ENCODE peak calls at places on chromosome 22, in seven cellular contexts. V is adrenal gland, H is HCT116, A is neural progenitor cell, F is fibroblast of mammary gland, B is astrocyte of the spinal cord, W is heart right ventricle. R is an unnamed sample.

GRCh38 chr22:20154602-20155183 is 3.8 kb upstream of the CCDC188 start:
- DNase-seq in V (no peak), W (no peak), A (no peak), H (no peak), B (no peak), F (no peak), R (no peak)

GRCh38 chr22:20427104-20427944 is 10.3 kb downstream of the SCARF2 start:
- DNase-seq in H (no peak), F (no peak), V (no peak), W (no peak), A (no peak), B (no peak), R (no peak)

GRCh38 chr22:49289822-49290221 is 537.9 kb downstream of the BRD1 start:
- DNase-seq in B (no peak), H (no peak), A (no peak), V (no peak), W (no peak), F (no peak), R (no peak)

GRCh38 chr22:37951305-37951704 is 2.1 kb downstream of the C22orf23 start:
- DNase-seq in V (no peak), F (peak; percentile 25), A (peak; percentile 63), B (no peak), H (no peak), W (no peak), R (peak; percentile 47)

GRCh38 chr22:47129902-47130301 is 367.5 kb downstream of the TBC1D22A start:
- DNase-seq in B (no peak), W (no peak), A (no peak), F (no peak), H (peak; percentile 94), V (peak; percentile 35), R (peak; percentile 81)

GRCh38 chr22:21665047-21665851 is 563 bp upstream of the PPIL2 start:
- DNase-seq in W (no peak), A (no peak), B (no peak), H (no peak), V (no peak), F (no peak), R (no peak)

GRCh38 chr22:50684986-50685385 is 12.4 kb downstream of the SHANK3 start:
- DNase-seq in B (peak; percentile 61), H (no peak), V (no peak), F (peak; percentile 33), A (peak; percentile 1), W (no peak), R (no peak)

GRCh38 chr22:39457546-39458442 is 982 bp downstream of the MGAT3 start:
- DNase-seq in F (no peak), V (no peak), W (no peak), H (no peak), B (no peak), A (peak; percentile 60), R (no peak)

GRCh38 chr22:30694638-30695350 is at the start of gene OSBP2:
- DNase-seq in H (no peak), V (peak; percentile 57), B (no peak), A (peak; percentile 78), F (no peak), W (peak; percentile 5), R (peak; percentile 8)

GRCh38 chr22:41009222-41009948 is 58.2 kb downstream of the RBX1 start:
- DNase-seq in F (peak; percentile 97), H (no peak), V (no peak), W (no peak), A (no peak), B (peak; percentile 64), R (peak; percentile 30)

GRCh38 chr22:24433868-24434471 is 6.6 kb downstream of the ADORA2A start:
- DNase-seq in V (peak; percentile 56), H (no peak), B (peak; percentile 25), A (no peak), F (peak; percentile 63), W (no peak), R (peak; percentile 45)

GRCh38 chr22:49324527-49325491 is 502.9 kb downstream of the BRD1 start:
- DNase-seq in W (no peak), A (no peak), H (no peak), B (no peak), V (no peak), F (no peak), R (no peak)

GRCh38 chr22:30086496-30086895 is 6.2 kb downstream of the HORMAD2 start:
- DNase-seq in V (no peak), A (no peak), W (no peak), B (no peak), F (no peak), H (no peak), R (no peak)

GRCh38 chr22:32044913-32045312 is 1.9 kb downstream of the SLC5A1 start:
- DNase-seq in F (peak; percentile 7), B (no peak), W (no peak), A (no peak), V (no peak), H (no peak), R (no peak)

GRCh38 chr22:22666307-22667091 is 22.1 kb downstream of the GGTLC2 start:
- DNase-seq in A (peak; percentile 70), H (no peak), F (peak; percentile 42), V (peak; percentile 37), W (no peak), B (peak; percentile 9), R (no peak)

GRCh38 chr22:46066691-46067090 is 83.6 kb upstream of the PPARA start:
- DNase-seq in B (peak; percentile 36), V (peak; percentile 11), H (no peak), F (peak; percentile 87), A (no peak), W (no peak), R (peak; percentile 64)
- H3K4me3 ChIP-seq in B (no peak overlapping the region), V (no peak overlapping the region), H (peak overlapping the region; percentile 57), F (peak overlapping the region; percentile 45), A (no peak overlapping the region), W (peak overlapping the region; percentile 25), R (peak overlapping the region; percentile 67)

GRCh38 chr22:26316732-26317131 is 112.3 kb upstream of the ASPHD2 start:
- DNase-seq in W (no peak), B (no peak), V (no peak), F (no peak), A (no peak), H (no peak), R (no peak)

GRCh38 chr22:26322179-26322905 is 106.7 kb upstream of the ASPHD2 start:
- DNase-seq in A (no peak), H (peak; percentile 8), V (no peak), W (no peak), B (peak; percentile 53), F (peak; percentile 83), R (peak; percentile 94)

GRCh38 chr22:26320469-26320868 is 108.6 kb upstream of the ASPHD2 start:
- DNase-seq in H (no peak), F (no peak), B (no peak), A (no peak), W (no peak), V (no peak), R (no peak)

GRCh38 chr22:26321469-26321913 is 107.6 kb upstream of the ASPHD2 start:
- DNase-seq in B (peak; percentile 31), A (no peak), H (no peak), F (peak; percentile 64), V (no peak), W (peak; percentile 51), R (no peak)

DNA sequence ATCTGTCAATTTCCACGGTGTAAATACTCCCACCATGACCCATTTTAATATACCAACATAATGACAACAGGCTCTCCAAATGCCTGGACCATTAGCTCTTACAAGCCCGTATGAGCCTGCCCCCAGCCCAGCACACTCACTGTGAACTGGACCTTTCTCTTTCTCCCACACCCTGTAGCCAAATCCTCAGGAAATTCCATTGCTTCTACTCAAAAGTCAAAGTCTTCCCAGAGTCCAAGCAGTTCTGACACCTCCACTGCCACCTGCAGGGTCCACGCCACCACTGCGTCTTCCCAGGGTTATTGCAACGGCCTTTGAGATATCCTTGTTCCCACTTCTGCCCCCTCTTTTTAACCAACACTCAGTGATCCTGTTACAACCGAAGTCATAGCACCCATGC is 110.1 kb upstream of the ASPHD2 start:
- DNase-seq in B (no peak), F (no peak), V (no peak), W (no peak), A (no peak), H (no peak), R (peak; percentile 33)
- TF ChIP-seq CTCF in B (no peak), F (no peak), V (peak; percentile 19), W (peak; percentile 15), A (no peak), H (no peak), R (no peak)

GRCh38 chr22:27952091-27952490 is 33.0 kb upstream of the PITPNB start:
- DNase-seq in H (no peak), W (no peak), F (peak; percentile 79), B (peak; percentile 71), V (peak; percentile 33), A (no peak), R (peak; percentile 36)

GRCh38 chr22:27948569-27948968 is 29.5 kb upstream of the PITPNB start:
- DNase-seq in A (no peak), B (no peak), F (no peak), H (no peak), W (no peak), V (no peak), R (no peak)

GRCh38 chr22:27952779-27953178 is 33.7 kb upstream of the PITPNB start:
- DNase-seq in F (peak; percentile 17), W (no peak), B (no peak), V (no peak), H (no peak), A (no peak), R (peak; percentile 17)

GRCh38 chr22:27949421-27949820 is 30.4 kb upstream of the PITPNB start:
- DNase-seq in H (no peak), W (no peak), B (no peak), F (no peak), A (no peak), V (no peak), R (no peak)

DNA sequence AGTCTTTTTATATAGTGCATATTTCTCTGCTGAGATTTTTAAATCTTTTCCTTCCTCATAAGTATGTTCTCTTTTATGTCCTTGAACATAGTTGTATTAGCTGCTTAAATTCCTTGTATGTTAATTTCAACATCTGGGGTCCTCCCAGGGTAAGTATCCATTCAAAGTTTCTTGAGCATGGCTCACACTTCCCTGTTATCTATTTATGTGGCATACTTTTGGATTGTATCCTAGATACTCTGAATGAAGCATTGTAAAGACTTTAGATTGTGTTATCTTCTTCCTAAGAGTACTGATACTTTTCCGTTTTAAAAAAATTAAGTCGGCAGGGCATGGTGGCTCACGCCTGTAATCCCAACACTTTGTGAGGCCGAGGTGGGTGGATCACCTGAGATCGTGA is 28.4 kb upstream of the PITPNB start:
- DNase-seq in W (no peak), B (no peak), F (no peak), V (no peak), H (no peak), A (no peak), R (no peak)
- H3K4me3 ChIP-seq in W (no peak overlapping the region), B (no peak overlapping the region), F (no peak overlapping the region), V (no peak overlapping the region), H (no peak overlapping the region), A (no peak overlapping the region), R (no peak overlapping the region)

GRCh38 chr22:42905702-42906183 is 48.7 kb upstream of the ARFGAP3 start:
- DNase-seq in B (no peak), W (peak; percentile 62), V (peak; percentile 54), A (no peak), F (no peak), H (no peak), R (no peak)

GRCh38 chr22:42905217-42905616 is 48.1 kb upstream of the ARFGAP3 start:
- DNase-seq in B (no peak), A (no peak), H (no peak), W (no peak), F (no peak), V (no peak), R (no peak)

GRCh38 chr22:42904049-42904448 is 47.0 kb upstream of the ARFGAP3 start:
- DNase-seq in W (no peak), B (no peak), A (no peak), V (no peak), H (no peak), F (no peak), R (no peak)

GRCh38 chr22:42901790-42902508 is 44.9 kb upstream of the ARFGAP3 start:
- DNase-seq in B (no peak), W (peak; percentile 74), A (no peak), H (no peak), F (no peak), V (no peak), R (no peak)

GRCh38 chr22:42902875-42903510 is 45.9 kb upstream of the ARFGAP3 start:
- DNase-seq in F (peak; percentile 15), B (peak; percentile 58), H (no peak), W (no peak), A (peak; percentile 68), V (no peak), R (no peak)
- TF ChIP-seq CTCF in F (no peak), B (peak; percentile 17), H (no peak), W (peak; percentile 23), A (peak; percentile 37), V (no peak), R (no peak)